ENCODE peak calls at places on chromosomes 11 and 22, in five cellular contexts. One of them, this sample, is unnamed.

GRCh38 chr11:35483131-35483800 is 42.1 kb downstream of the PAMR1 start:
- DNase-seq in GM12865: no peak
- DNase-seq in kidney: no peak
- DNase-seq in upper lobe of right lung: no peak
- DNase-seq in CD14-positive monocyte: no peak
- DNase-seq in this sample: no peak

GRCh38 chr11:114291847-114292680 is 4.1 kb upstream of the NNMT start:
- DNase-seq in GM12865: no peak
- DNase-seq in kidney: no peak
- DNase-seq in upper lobe of right lung: no peak
- DNase-seq in CD14-positive monocyte: no peak
- DNase-seq in this sample: no peak

GRCh38 chr22:30191049-30191701 is 55.4 kb downstream of the LIF start:
- DNase-seq in GM12865: no peak
- DNase-seq in kidney: no peak
- DNase-seq in upper lobe of right lung: no peak
- DNase-seq in CD14-positive monocyte: no peak
- DNase-seq in this sample: no peak

GRCh38 chr22:48277868-48278581 is 1515.6 kb downstream of the TBC1D22A start:
- DNase-seq in GM12865: no peak
- DNase-seq in kidney: peak; percentile 66
- DNase-seq in upper lobe of right lung: no peak
- DNase-seq in CD14-positive monocyte: no peak
- DNase-seq in this sample: no peak

GRCh38 chr11:27300974-27301373 is 62.0 kb downstream of the CCDC34 start:
- DNase-seq in GM12865: no peak
- DNase-seq in kidney: no peak
- DNase-seq in upper lobe of right lung: no peak
- DNase-seq in CD14-positive monocyte: no peak
- DNase-seq in this sample: no peak

GRCh38 chr11:44524751-44525171 is 40.7 kb upstream of the CD82 start:
- DNase-seq in GM12865: no peak
- DNase-seq in kidney: no peak
- DNase-seq in upper lobe of right lung: no peak
- DNase-seq in CD14-positive monocyte: no peak
- DNase-seq in this sample: no peak

GRCh38 chr22:20422965-20423635 is 14.5 kb downstream of the SCARF2 start:
- DNase-seq in GM12865: no peak
- DNase-seq in kidney: peak; percentile 72
- DNase-seq in upper lobe of right lung: peak; percentile 64
- DNase-seq in CD14-positive monocyte: no peak
- DNase-seq in this sample: peak; percentile 82

GRCh38 chr11:70489276-70489675 is 90.9 kb downstream of the CTTN start:
- DNase-seq in GM12865: no peak
- DNase-seq in kidney: peak; percentile 34
- DNase-seq in upper lobe of right lung: peak; percentile 32
- DNase-seq in CD14-positive monocyte: peak; percentile 32
- DNase-seq in this sample: peak; percentile 50

GRCh38 chr11:124656759-124657627 is 16.5 kb downstream of the SIAE start:
- DNase-seq in GM12865: no peak
- DNase-seq in kidney: no peak
- DNase-seq in upper lobe of right lung: no peak
- DNase-seq in CD14-positive monocyte: no peak
- DNase-seq in this sample: no peak

GRCh38 chr22:43427296-43428004 is 15.6 kb downstream of the MPPED1 start:
- DNase-seq in GM12865: no peak
- DNase-seq in kidney: peak; percentile 43
- DNase-seq in upper lobe of right lung: no peak
- DNase-seq in CD14-positive monocyte: no peak
- DNase-seq in this sample: peak; percentile 69

GRCh38 chr11:44519989-44520737 is 45.3 kb upstream of the CD82 start:
- DNase-seq in GM12865: no peak
- DNase-seq in kidney: no peak
- DNase-seq in upper lobe of right lung: no peak
- DNase-seq in CD14-positive monocyte: no peak
- DNase-seq in this sample: no peak

GRCh38 chr11:77630311-77630710 is 7.3 kb downstream of the CLNS1A start:
- DNase-seq in GM12865: no peak
- DNase-seq in kidney: no peak
- DNase-seq in upper lobe of right lung: no peak
- DNase-seq in CD14-positive monocyte: no peak
- DNase-seq in this sample: no peak

GRCh38 chr22:23215294-23216204 is 35.2 kb downstream of the BCR start:
- DNase-seq in GM12865: no peak
- DNase-seq in kidney: peak; percentile 54
- DNase-seq in upper lobe of right lung: no peak
- DNase-seq in CD14-positive monocyte: no peak
- DNase-seq in this sample: peak; percentile 36

GRCh38 chr11:62393735-62394134 is 25.1 kb upstream of the SCGB1A1 start:
- DNase-seq in GM12865: no peak
- DNase-seq in kidney: no peak
- DNase-seq in upper lobe of right lung: peak; percentile 16
- DNase-seq in CD14-positive monocyte: no peak
- DNase-seq in this sample: no peak

GRCh38 chr22:50306753-50307749 is at the start of gene PLXNB2:
- DNase-seq in GM12865: peak; percentile 89
- DNase-seq in kidney: peak; percentile 95
- DNase-seq in upper lobe of right lung: peak; percentile 92
- DNase-seq in CD14-positive monocyte: no peak
- DNase-seq in this sample: no peak

GRCh38 chr22:39224550-39224949 is 20.2 kb downstream of the PDGFB start:
- DNase-seq in GM12865: no peak
- DNase-seq in kidney: no peak
- DNase-seq in upper lobe of right lung: no peak
- DNase-seq in CD14-positive monocyte: no peak
- DNase-seq in this sample: peak; percentile 58

GRCh38 chr22:29780781-29781676 is 13.9 kb downstream of the UQCR10 start:
- DNase-seq in GM12865: no peak
- DNase-seq in kidney: no peak
- DNase-seq in upper lobe of right lung: no peak
- DNase-seq in CD14-positive monocyte: no peak
- DNase-seq in this sample: no peak

GRCh38 chr11:1777737-1778136 is 14.0 kb upstream of the CTSD start:
- DNase-seq in GM12865: no peak
- DNase-seq in kidney: no peak
- DNase-seq in upper lobe of right lung: peak; percentile 69
- DNase-seq in CD14-positive monocyte: peak; percentile 81
- DNase-seq in this sample: no peak

GRCh38 chr11:12106101-12106500 is 4.3 kb upstream of the MICAL2 start:
- DNase-seq in GM12865: no peak
- DNase-seq in kidney: no peak
- DNase-seq in upper lobe of right lung: no peak
- DNase-seq in CD14-positive monocyte: no peak
- DNase-seq in this sample: no peak

GRCh38 chr22:20610243-20610686 is 102.9 kb downstream of the MED15 start:
- DNase-seq in GM12865: no peak
- DNase-seq in kidney: no peak
- DNase-seq in upper lobe of right lung: no peak
- DNase-seq in CD14-positive monocyte: no peak
- DNase-seq in this sample: peak; percentile 79

GRCh38 chr11:108743851-108744250 is 79.0 kb downstream of the DDX10 start:
- DNase-seq in GM12865: no peak
- DNase-seq in kidney: no peak
- DNase-seq in upper lobe of right lung: no peak
- DNase-seq in CD14-positive monocyte: no peak
- DNase-seq in this sample: no peak

GRCh38 chr11:25938952-25939351 is 393.0 kb upstream of the ANO3 start:
- DNase-seq in GM12865: no peak
- DNase-seq in kidney: no peak
- DNase-seq in upper lobe of right lung: no peak
- DNase-seq in CD14-positive monocyte: no peak
- DNase-seq in this sample: no peak

GRCh38 chr11:27646051-27646818 is 54.0 kb downstream of the BDNF start:
- DNase-seq in GM12865: no peak
- DNase-seq in kidney: no peak
- DNase-seq in upper lobe of right lung: no peak
- DNase-seq in CD14-positive monocyte: no peak
- DNase-seq in this sample: no peak

GRCh38 chr11:81596709-81597108 is 1137.0 kb downstream of the FAM181B start:
- DNase-seq in GM12865: no peak
- DNase-seq in kidney: no peak
- DNase-seq in upper lobe of right lung: no peak
- DNase-seq in CD14-positive monocyte: no peak
- DNase-seq in this sample: no peak

GRCh38 chr11:70414341-70415100 is 16.2 kb downstream of the CTTN start:
- DNase-seq in GM12865: no peak
- DNase-seq in kidney: no peak
- DNase-seq in upper lobe of right lung: no peak
- DNase-seq in CD14-positive monocyte: no peak
- DNase-seq in this sample: peak; percentile 76

GRCh38 chr11:74265256-74265655 is 46.2 kb downstream of the P4HA3 start:
- DNase-seq in GM12865: no peak
- DNase-seq in kidney: no peak
- DNase-seq in upper lobe of right lung: no peak
- DNase-seq in CD14-positive monocyte: no peak
- DNase-seq in this sample: no peak

GRCh38 chr22:50191041-50191740 is 5.5 kb downstream of the TRABD start:
- DNase-seq in GM12865: peak; percentile 94
- DNase-seq in kidney: peak; percentile 87
- DNase-seq in upper lobe of right lung: no peak
- DNase-seq in CD14-positive monocyte: peak; percentile 94
- DNase-seq in this sample: no peak

GRCh38 chr11:72295471-72295870 is 51.5 kb upstream of the PHOX2A start:
- DNase-seq in GM12865: no peak
- DNase-seq in kidney: no peak
- DNase-seq in upper lobe of right lung: no peak
- DNase-seq in CD14-positive monocyte: no peak
- DNase-seq in this sample: no peak

GRCh38 chr22:26483043-26483438 is 542 bp downstream of the HPS4 start:
- DNase-seq in GM12865: no peak
- DNase-seq in kidney: no peak
- DNase-seq in upper lobe of right lung: no peak
- DNase-seq in CD14-positive monocyte: no peak
- DNase-seq in this sample: no peak

GRCh38 chr11:60127311-60127811 is 38.9 kb downstream of the MS4A2 start:
- DNase-seq in GM12865: no peak
- DNase-seq in kidney: no peak
- DNase-seq in upper lobe of right lung: no peak
- DNase-seq in CD14-positive monocyte: no peak
- DNase-seq in this sample: no peak

GRCh38 chr22:37342065-37342464 is 59.8 kb downstream of the CYTH4 start:
- DNase-seq in GM12865: no peak
- DNase-seq in kidney: no peak
- DNase-seq in upper lobe of right lung: no peak
- DNase-seq in CD14-positive monocyte: no peak
- DNase-seq in this sample: no peak
- TF ChIP-seq CTCF in GM12865: no peak
- TF ChIP-seq CTCF in kidney: no peak
- TF ChIP-seq CTCF in upper lobe of right lung: no peak
- TF ChIP-seq CTCF in CD14-positive monocyte: no peak
- TF ChIP-seq CTCF in this sample: no peak

GRCh38 chr11:6474806-6475500 is 1.2 kb upstream of the TRIM3 start:
- DNase-seq in GM12865: no peak
- DNase-seq in kidney: no peak
- DNase-seq in upper lobe of right lung: no peak
- DNase-seq in CD14-positive monocyte: no peak
- DNase-seq in this sample: no peak

GRCh38 chr11:6473481-6474422 is at the start of gene TRIM3:
- DNase-seq in GM12865: peak; percentile 82
- DNase-seq in kidney: peak; percentile 99
- DNase-seq in upper lobe of right lung: peak; percentile 97
- DNase-seq in CD14-positive monocyte: peak; percentile 77
- DNase-seq in this sample: peak; percentile 95

GRCh38 chr11:6474423-6474792 is 667 bp upstream of the TRIM3 start:
- DNase-seq in GM12865: no peak
- DNase-seq in kidney: no peak
- DNase-seq in upper lobe of right lung: no peak
- DNase-seq in CD14-positive monocyte: no peak
- DNase-seq in this sample: no peak

GRCh38 chr11:6476571-6476970 is 2.8 kb upstream of the TRIM3 start:
- DNase-seq in GM12865: no peak
- DNase-seq in kidney: no peak
- DNase-seq in upper lobe of right lung: no peak
- DNase-seq in CD14-positive monocyte: no peak
- DNase-seq in this sample: no peak

DNA sequence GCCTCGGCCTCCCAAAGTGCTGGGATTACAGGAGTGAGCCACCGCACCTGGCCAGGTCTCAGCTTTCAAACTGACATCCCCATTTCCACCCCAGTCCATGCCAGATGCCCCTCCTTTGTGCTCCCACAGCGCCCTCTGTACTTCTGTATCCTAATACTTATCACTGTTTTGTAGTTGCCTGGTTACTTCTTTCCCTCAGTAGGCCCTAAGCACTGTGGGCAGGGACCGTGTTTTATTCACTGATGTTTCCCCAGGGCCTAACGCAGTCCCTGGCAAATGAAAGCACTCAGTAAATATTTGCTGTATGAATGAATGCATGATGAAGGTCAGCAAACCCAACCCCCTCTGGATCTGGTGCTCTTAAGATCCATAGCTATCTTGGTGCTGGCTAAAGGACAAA is 2.2 kb upstream of the TRIM3 start:
- DNase-seq in GM12865: no peak
- DNase-seq in kidney: no peak
- DNase-seq in upper lobe of right lung: no peak
- DNase-seq in CD14-positive monocyte: no peak
- DNase-seq in this sample: no peak
- TF ChIP-seq CTCF in GM12865: no peak
- TF ChIP-seq CTCF in kidney: no peak
- TF ChIP-seq CTCF in upper lobe of right lung: no peak
- TF ChIP-seq CTCF in CD14-positive monocyte: no peak
- TF ChIP-seq CTCF in this sample: no peak

GRCh38 chr11:84990141-84990540 is 637.0 kb downstream of the DLG2 start:
- DNase-seq in GM12865: no peak
- DNase-seq in kidney: no peak
- DNase-seq in upper lobe of right lung: no peak
- DNase-seq in CD14-positive monocyte: no peak
- DNase-seq in this sample: no peak

GRCh38 chr11:84993386-84993785 is 633.8 kb downstream of the DLG2 start:
- DNase-seq in GM12865: peak; percentile 27
- DNase-seq in kidney: no peak
- DNase-seq in upper lobe of right lung: no peak
- DNase-seq in CD14-positive monocyte: no peak
- DNase-seq in this sample: no peak
- TF ChIP-seq CTCF in GM12865: peak; percentile 38
- TF ChIP-seq CTCF in kidney: no peak
- TF ChIP-seq CTCF in upper lobe of right lung: no peak
- TF ChIP-seq CTCF in CD14-positive monocyte: no peak
- TF ChIP-seq CTCF in this sample: peak; percentile 32

GRCh38 chr11:9316334-9316733 is 1.9 kb upstream of the TMEM41B start:
- DNase-seq in GM12865: no peak
- DNase-seq in kidney: no peak
- DNase-seq in upper lobe of right lung: no peak
- DNase-seq in CD14-positive monocyte: no peak
- DNase-seq in this sample: no peak

GRCh38 chr11:9313648-9314290 is 624 bp downstream of the TMEM41B start:
- DNase-seq in GM12865: peak; percentile 48
- DNase-seq in kidney: no peak
- DNase-seq in upper lobe of right lung: no peak
- DNase-seq in CD14-positive monocyte: no peak
- DNase-seq in this sample: no peak

GRCh38 chr11:9315078-9315688 is 790 bp upstream of the TMEM41B start:
- DNase-seq in GM12865: no peak
- DNase-seq in kidney: no peak
- DNase-seq in upper lobe of right lung: no peak
- DNase-seq in CD14-positive monocyte: no peak
- DNase-seq in this sample: no peak

GRCh38 chr11:9310485-9310884 is 3.9 kb downstream of the TMEM41B start:
- DNase-seq in GM12865: no peak
- DNase-seq in kidney: no peak
- DNase-seq in upper lobe of right lung: no peak
- DNase-seq in CD14-positive monocyte: no peak
- DNase-seq in this sample: no peak

GRCh38 chr11:9314291-9315077 is at the start of gene TMEM41B:
- DNase-seq in GM12865: peak; percentile 99
- DNase-seq in kidney: peak; percentile 99
- DNase-seq in upper lobe of right lung: peak; percentile 100
- DNase-seq in CD14-positive monocyte: peak; percentile 97
- DNase-seq in this sample: peak; percentile 97
- TF ChIP-seq CTCF in GM12865: no peak
- TF ChIP-seq CTCF in kidney: no peak
- TF ChIP-seq CTCF in upper lobe of right lung: peak; percentile 5
- TF ChIP-seq CTCF in CD14-positive monocyte: peak; percentile 8
- TF ChIP-seq CTCF in this sample: peak; percentile 35